ENCODE peak calls at places on chromosomes 3 and 15, in four cellular contexts. F is neural progenitor cell, X is astrocyte of the cerebellum, R is heart left ventricle. M is an unnamed sample.

GRCh38 chr15:42087926-42088800 is 6.2 kb downstream of the PLA2G4D start:
- DNase-seq in R (no peak), F (no peak), X (no peak), M (no peak)

GRCh38 chr3:126124148-126124868 is 40.4 kb upstream of the SLC41A3 start:
- DNase-seq in F (peak), X (no peak), R (no peak), M (no peak)

GRCh38 chr3:58531956-58532355 is 5.0 kb downstream of the ACOX2 start:
- DNase-seq in F (no peak), X (no peak), R (no peak), M (no peak)

GRCh38 chr3:112126501-112126900 is 6.5 kb downstream of the GCSAM start:
- DNase-seq in R (no peak), X (no peak), F (peak), M (no peak)

GRCh38 chr3:57889807-57890206 is 118.4 kb upstream of the FLNB start:
- DNase-seq in R (peak), F (no peak), X (no peak), M (no peak)

GRCh38 chr3:4672727-4673126 is 179.6 kb downstream of the ITPR1 start:
- DNase-seq in F (no peak), X (no peak), R (no peak), M (no peak)

GRCh38 chr3:153970735-153971347 is 150.3 kb upstream of the ARHGEF26 start:
- DNase-seq in X (peak), F (no peak), R (no peak), M (no peak)

GRCh38 chr3:125310623-125311076 is 64.5 kb downstream of the ZNF148 start:
- DNase-seq in X (no peak), F (no peak), R (no peak), M (no peak)

GRCh38 chr3:116767726-116768125 is 58.1 kb downstream of the TUSC7 start:
- DNase-seq in R (no peak), X (no peak), F (no peak), M (no peak)

GRCh38 chr3:152352559-152352958 is 83.8 kb downstream of the MBNL1 start:
- DNase-seq in X (no peak), R (no peak), F (peak), M (no peak)

GRCh38 chr15:70065006-70065722 is 32.6 kb downstream of the TLE3 start:
- DNase-seq in F (no peak), R (no peak), X (no peak), M (no peak)

GRCh38 chr3:43695863-43696262 is 5.1 kb downstream of the ABHD5 start:
- DNase-seq in X (no peak), R (no peak), F (no peak), M (no peak)

GRCh38 chr3:125512135-125512920 is 7.7 kb downstream of the SNX4 start:
- DNase-seq in F (no peak), X (no peak), R (no peak), M (no peak)

GRCh38 chr3:39971450-39972081 is 162.2 kb downstream of the MYRIP start:
- DNase-seq in X (no peak), F (no peak), R (no peak), M (no peak)

GRCh38 chr3:146975476-146975875 is 370.3 kb upstream of the PLSCR5 start:
- DNase-seq in X (no peak), R (no peak), F (no peak), M (no peak)

GRCh38 chr3:43684944-43685343 is 5.8 kb upstream of the ABHD5 start:
- DNase-seq in F (no peak), R (no peak), X (no peak), M (no peak)

GRCh38 chr15:33282226-33283020 is 28.3 kb upstream of the RYR3 start:
- DNase-seq in F (no peak), R (no peak), X (no peak), M (no peak)

GRCh38 chr3:63763156-63763555 is 55.9 kb upstream of the C3orf49 start:
- DNase-seq in R (no peak), X (no peak), F (no peak), M (no peak)

GRCh38 chr3:71565976-71566375 is 17.6 kb downstream of the FOXP1 start:
- DNase-seq in R (no peak), X (no peak), F (no peak), M (no peak)

GRCh38 chr3:12869025-12869695 is 27.8 kb upstream of the RPL32 start:
- DNase-seq in F (peak), X (no peak), R (peak), M (no peak)

GRCh38 chr15:58793862-58794261 is 22.8 kb downstream of the MINDY2 start:
- DNase-seq in R (peak), F (no peak), X (peak), M (no peak)

GRCh38 chr15:44808557-44808956 is 72.2 kb downstream of the TRIM69 start:
- DNase-seq in R (no peak), X (no peak), F (no peak), M (no peak)

GRCh38 chr3:69787436-69788168 is 48.3 kb downstream of the MITF start:
- DNase-seq in F (no peak), R (no peak), X (peak), M (peak)

GRCh38 chr3:191414286-191414685 is 46.7 kb upstream of the PYDC2 start:
- DNase-seq in R (no peak), F (no peak), X (no peak), M (no peak)

GRCh38 chr3:46661776-46662766 is 31.4 kb downstream of the ALS2CL start:
- DNase-seq in R (peak), X (no peak), F (peak), M (no peak)

GRCh38 chr3:146781606-146782005 is 176.5 kb upstream of the PLSCR5 start:
- DNase-seq in R (no peak), X (no peak), F (no peak), M (peak)

DNA sequence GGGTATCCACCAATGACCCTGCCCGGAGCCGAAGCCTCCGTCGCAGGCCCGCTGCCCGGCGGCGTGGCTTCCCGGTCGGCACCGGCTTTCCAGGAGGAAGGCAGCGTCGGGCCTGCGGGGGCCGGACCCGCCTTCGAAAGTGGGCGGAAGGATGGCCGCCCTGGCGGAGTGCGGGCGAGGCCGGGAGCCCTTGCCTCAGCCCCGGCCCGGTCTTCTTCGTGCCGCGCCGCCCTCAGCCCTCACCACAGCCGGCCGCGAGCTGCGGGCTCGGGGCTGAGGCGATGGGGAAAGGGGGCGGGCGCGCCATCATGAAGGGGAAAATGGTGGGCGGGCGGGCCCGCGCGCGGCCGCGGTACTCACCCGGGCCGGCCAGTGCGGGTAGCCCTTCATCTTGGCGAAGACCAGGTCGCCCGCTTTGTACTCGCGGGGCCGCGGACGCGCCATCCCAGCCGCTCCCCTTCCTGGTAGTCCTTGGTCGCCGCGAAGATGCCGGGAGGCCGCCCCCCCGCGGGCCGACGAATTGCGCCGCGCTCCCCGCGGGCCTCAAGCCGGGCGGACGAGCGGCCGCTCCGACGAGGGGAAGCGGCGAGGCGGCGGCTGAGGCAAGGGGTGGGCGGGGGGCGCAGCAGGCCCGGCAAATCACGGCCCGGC is 527 bp downstream of the HDGFL3 start:
- DNase-seq in R (peak), X (no peak), F (peak), M (no peak)
- H3K4me3 ChIP-seq in R (peak), X (peak), F (peak), M (peak)

GRCh38 chr3:185216587-185216918 is 37.3 kb downstream of the EHHADH start:
- DNase-seq in F (no peak), R (no peak), X (no peak), M (no peak)
- TF ChIP-seq CTCF in F (no peak), R (no peak), X (no peak), M (no peak)

GRCh38 chr3:120497318-120497717 is 46.5 kb upstream of the FSTL1 start:
- DNase-seq in F (no peak), R (peak), X (peak), M (peak)

GRCh38 chr3:120498947-120499346 is 48.2 kb upstream of the FSTL1 start:
- DNase-seq in F (peak), X (peak), R (no peak), M (peak)

GRCh38 chr3:120497813-120498212 is 47.0 kb upstream of the FSTL1 start:
- DNase-seq in X (no peak), R (no peak), F (no peak), M (no peak)

GRCh38 chr3:120496278-120496975 is 45.6 kb upstream of the FSTL1 start:
- DNase-seq in F (no peak), X (peak), R (no peak), M (peak)

DNA sequence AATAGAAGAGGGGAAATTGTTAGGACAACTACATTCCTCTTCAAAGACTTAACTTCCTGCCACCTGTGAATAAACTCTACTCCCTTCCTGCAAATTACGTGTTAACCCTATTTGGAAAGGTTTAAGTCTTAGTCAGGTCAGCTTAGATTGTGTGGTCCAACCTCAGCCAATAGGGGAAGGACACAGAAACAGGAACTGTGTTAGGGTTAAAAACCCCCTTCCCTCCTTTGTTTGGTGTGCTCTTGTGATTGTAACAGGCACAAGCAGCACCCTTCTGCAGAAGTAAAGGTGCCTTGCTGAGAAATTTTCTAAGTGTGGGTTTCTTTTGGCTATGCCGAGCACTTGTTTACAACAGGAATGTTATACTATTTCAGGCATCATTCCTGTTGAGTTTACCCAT is 45.0 kb upstream of the FSTL1 start:
- DNase-seq in X (no peak), F (no peak), R (no peak), M (no peak)
- H3K4me3 ChIP-seq in X (no peak), F (no peak), R (no peak), M (no peak)

DNA sequence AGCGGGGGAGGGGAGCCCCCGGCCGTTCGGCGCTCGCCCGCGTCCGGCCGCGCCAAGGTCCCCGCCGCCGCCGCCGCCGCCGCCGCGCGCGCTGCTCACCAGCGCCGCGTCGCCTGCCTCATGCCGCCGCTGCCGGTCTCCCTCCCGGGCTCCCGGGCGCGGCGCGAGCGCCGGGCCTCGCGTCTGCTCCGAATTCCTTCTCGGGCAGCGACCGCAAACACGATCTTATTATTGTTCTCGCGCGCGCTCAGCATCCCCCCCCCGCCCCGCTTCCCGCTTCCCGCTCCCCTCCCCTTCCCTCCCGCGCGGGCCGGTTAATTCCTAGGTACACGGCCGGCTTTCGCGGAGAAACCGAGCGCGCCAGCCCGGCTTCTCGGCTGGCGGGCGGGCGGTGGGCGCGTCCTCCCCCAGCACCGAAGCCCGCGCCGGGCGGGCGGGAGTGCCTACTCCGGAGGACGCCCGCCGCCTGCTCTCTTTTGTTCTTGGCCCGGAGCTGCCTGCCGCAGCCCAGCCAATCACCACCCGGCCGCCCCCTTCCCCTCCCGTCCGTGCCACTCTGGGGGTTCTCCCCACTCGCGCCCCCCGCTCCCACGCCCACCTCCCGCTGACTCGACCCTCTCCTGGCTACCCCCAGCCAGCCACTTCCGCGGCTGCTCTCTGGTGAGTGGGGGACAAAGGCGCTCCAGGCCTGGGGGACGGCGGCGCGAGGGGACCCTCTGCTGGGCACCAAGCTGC is at the start of gene HDGFL3:
- DNase-seq in R (peak), F (peak), X (no peak), M (no peak)
- TF ChIP-seq CTCF in R (no peak), F (no peak), X (peak), M (no peak)

GRCh38 chr15:34490421-34491193 is 53.0 kb upstream of the GOLGA8A start:
- DNase-seq in R (no peak), F (peak), X (no peak), M (no peak)
- H3K4me3 ChIP-seq in R (no peak), F (peak), X (no peak), M (no peak)

GRCh38 chr3:100776097-100776729 is 66.9 kb downstream of the TFG start:
- DNase-seq in F (no peak), R (no peak), X (no peak), M (no peak)

GRCh38 chr3:100779475-100779874 is 70.2 kb downstream of the TFG start:
- DNase-seq in R (no peak), X (no peak), F (no peak), M (no peak)

GRCh38 chr3:100775669-100776068 is 66.4 kb downstream of the TFG start:
- DNase-seq in R (no peak), X (no peak), F (no peak), M (no peak)

GRCh38 chr3:100777271-100777670 is 68.0 kb downstream of the TFG start:
- DNase-seq in X (no peak), R (no peak), F (no peak), M (peak)

DNA sequence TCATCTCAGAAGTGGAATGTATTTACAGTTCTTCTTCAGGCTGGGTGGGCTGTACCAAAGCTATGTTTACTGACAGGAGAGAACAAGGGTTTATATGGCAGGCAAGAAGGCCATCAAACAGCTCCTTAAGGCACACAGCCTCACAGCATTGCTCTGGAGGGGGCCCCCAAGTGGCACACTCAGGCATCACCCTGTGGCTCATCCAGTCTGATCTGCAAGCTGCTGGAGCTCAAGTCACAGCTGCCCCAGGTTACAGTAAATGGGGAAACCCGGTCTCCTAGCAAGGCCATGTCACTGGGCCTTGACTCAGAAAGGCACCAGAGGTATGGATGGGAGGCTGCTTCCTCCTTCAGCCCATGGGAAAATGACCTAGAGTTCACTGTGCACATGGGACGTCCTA is 67.4 kb downstream of the TFG start:
- DNase-seq in R (no peak), X (no peak), F (peak), M (no peak)
- TF ChIP-seq CTCF in R (no peak), X (no peak), F (peak), M (no peak)

DNA sequence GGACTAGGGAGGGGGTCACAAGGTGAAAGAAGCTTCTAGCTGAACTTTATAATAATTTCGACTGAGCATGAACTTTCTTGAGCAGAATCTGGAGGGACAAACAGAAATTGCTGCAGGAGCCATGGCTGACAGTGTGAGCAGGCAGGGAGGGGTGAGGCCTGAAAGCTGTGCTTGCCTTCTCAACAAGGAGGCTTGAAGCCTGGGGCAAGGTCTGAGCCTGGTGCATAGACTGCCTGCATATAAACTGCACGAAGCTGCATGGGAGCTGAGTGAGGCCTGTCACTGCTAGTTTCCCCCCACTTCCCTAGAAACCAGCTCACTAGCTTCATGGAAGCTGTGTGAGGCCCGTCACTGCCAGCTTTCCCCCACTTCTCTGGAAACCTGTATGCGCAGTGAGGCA is 136.6 kb downstream of the PLCH1 start:
- DNase-seq in F (no peak), R (no peak), X (no peak), M (no peak)
- H3K4me3 ChIP-seq in F (no peak), R (no peak), X (no peak), M (no peak)

GRCh38 chr15:74783072-74783807 is 1.4 kb downstream of the CSK start:
- DNase-seq in R (no peak), F (peak), X (no peak), M (no peak)
- TF ChIP-seq CTCF in R (no peak), F (no peak), X (no peak), M (no peak)

GRCh38 chr3:118146658-118147375 is 887.8 kb downstream of the IGSF11 start:
- DNase-seq in R (no peak), X (no peak), F (no peak), M (no peak)

DNA sequence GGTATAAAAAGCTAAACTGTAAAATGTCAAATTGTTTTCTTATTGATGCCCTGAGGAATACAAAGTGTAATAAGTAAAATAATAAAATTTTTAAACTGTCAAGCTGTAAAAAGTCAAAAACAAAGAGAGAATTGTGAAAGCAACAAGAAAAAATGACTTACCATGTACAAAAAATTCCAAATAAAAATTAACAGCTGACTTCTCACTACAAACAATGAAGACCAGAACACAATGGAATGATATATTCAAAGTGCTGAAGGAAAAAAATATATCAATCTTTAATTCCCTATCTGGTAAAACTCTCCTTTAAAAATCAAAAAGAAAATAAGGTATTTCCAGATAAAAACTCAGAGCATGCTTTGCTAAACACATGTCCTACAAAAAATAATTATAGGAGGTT is 883.5 kb downstream of the IGSF11 start:
- DNase-seq in R (no peak), X (no peak), F (no peak), M (no peak)
- H3K4me3 ChIP-seq in R (no peak), X (no peak), F (no peak), M (no peak)

DNA sequence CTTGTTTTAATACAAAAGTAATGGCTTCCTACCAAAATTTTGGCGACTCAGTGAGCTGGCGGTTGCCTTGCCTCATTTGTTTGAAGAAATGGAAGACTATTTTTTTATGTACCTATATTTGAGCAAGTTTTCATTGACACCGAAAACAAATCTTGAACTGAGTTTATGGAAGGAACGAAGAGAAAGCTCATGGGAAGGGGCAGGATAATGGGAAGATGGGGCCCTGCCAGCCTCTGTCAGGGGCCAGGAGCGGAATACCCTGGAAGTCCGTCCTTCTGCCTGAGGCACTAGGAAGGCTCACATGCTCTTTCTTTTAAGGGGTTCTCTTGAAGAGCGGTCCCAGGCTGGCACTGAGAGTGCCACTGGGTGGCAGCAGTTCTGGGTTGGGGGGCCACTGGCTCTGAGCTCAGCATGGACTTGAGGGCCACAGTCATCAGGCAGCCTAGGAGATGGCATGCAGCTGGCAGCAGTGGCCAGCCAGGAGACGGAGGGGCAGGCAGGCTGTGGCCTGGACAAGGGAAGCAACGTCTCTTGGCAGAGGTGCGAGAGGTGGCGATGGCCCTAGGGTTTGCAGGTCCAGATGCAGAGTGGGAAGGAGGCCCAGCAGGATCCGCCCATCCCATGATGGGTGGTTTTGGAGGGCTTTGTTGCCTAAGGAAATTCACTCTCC is 41.6 kb downstream of the ISG20 start:
- DNase-seq in R (no peak), X (no peak), F (no peak), M (no peak)
- TF ChIP-seq CTCF in R (no peak), X (no peak), F (no peak), M (no peak)